ENCODE peak calls at places on chromosomes 1 and 21, in ten cellular contexts. One of them, this sample, is unnamed.

GRCh38 chr1:168734271-168734670 is 5.3 kb upstream of the DPT start:
- DNase-seq in fibroblast of lung: no peak
- DNase-seq in lower lobe of right lung: no peak
- DNase-seq in K562: no peak
- DNase-seq in psoas muscle: no peak
- DNase-seq in foreskin keratinocyte: no peak
- DNase-seq in thyroid gland: peak; percentile 76
- DNase-seq in heart right ventricle: peak; percentile 64
- DNase-seq in endodermal cell: no peak
- DNase-seq in RWPE1: no peak
- DNase-seq in this sample: no peak

GRCh38 chr1:232472485-232473041 is 157.4 kb downstream of the SIPA1L2 start:
- DNase-seq in RWPE1: no peak
- DNase-seq in psoas muscle: no peak
- DNase-seq in endodermal cell: no peak
- DNase-seq in heart right ventricle: no peak
- DNase-seq in foreskin keratinocyte: no peak
- DNase-seq in fibroblast of lung: peak; percentile 79
- DNase-seq in thyroid gland: no peak
- DNase-seq in K562: no peak
- DNase-seq in lower lobe of right lung: no peak
- DNase-seq in this sample: no peak

GRCh38 chr1:96880626-96881025 is 159.0 kb downstream of the PTBP2 start:
- DNase-seq in psoas muscle: no peak
- DNase-seq in lower lobe of right lung: no peak
- DNase-seq in foreskin keratinocyte: no peak
- DNase-seq in RWPE1: no peak
- DNase-seq in fibroblast of lung: peak; percentile 38
- DNase-seq in K562: no peak
- DNase-seq in thyroid gland: no peak
- DNase-seq in endodermal cell: no peak
- DNase-seq in heart right ventricle: no peak
- DNase-seq in this sample: no peak

GRCh38 chr1:3311711-3312110 is 142.8 kb upstream of the ARHGEF16 start:
- DNase-seq in RWPE1: no peak
- DNase-seq in K562: no peak
- DNase-seq in heart right ventricle: no peak
- DNase-seq in thyroid gland: no peak
- DNase-seq in fibroblast of lung: no peak
- DNase-seq in endodermal cell: no peak
- DNase-seq in psoas muscle: no peak
- DNase-seq in foreskin keratinocyte: no peak
- DNase-seq in lower lobe of right lung: no peak
- DNase-seq in this sample: no peak

GRCh38 chr1:24896596-24897262 is 33.3 kb downstream of the RUNX3 start:
- DNase-seq in thyroid gland: no peak
- DNase-seq in fibroblast of lung: no peak
- DNase-seq in foreskin keratinocyte: no peak
- DNase-seq in endodermal cell: no peak
- DNase-seq in lower lobe of right lung: peak; percentile 40
- DNase-seq in psoas muscle: no peak
- DNase-seq in K562: no peak
- DNase-seq in RWPE1: no peak
- DNase-seq in heart right ventricle: no peak
- DNase-seq in this sample: no peak

GRCh38 chr1:151501474-151501873 is 9.7 kb upstream of the CGN start:
- DNase-seq in foreskin keratinocyte: no peak
- DNase-seq in RWPE1: no peak
- DNase-seq in endodermal cell: peak; percentile 50
- DNase-seq in K562: peak; percentile 32
- DNase-seq in heart right ventricle: no peak
- DNase-seq in fibroblast of lung: no peak
- DNase-seq in thyroid gland: no peak
- DNase-seq in lower lobe of right lung: no peak
- DNase-seq in psoas muscle: no peak
- DNase-seq in this sample: no peak

GRCh38 chr1:100719490-100719889 is at the start of gene VCAM1:
- DNase-seq in K562: no peak
- DNase-seq in lower lobe of right lung: no peak
- DNase-seq in RWPE1: no peak
- DNase-seq in foreskin keratinocyte: no peak
- DNase-seq in heart right ventricle: peak; percentile 23
- DNase-seq in endodermal cell: peak; percentile 61
- DNase-seq in fibroblast of lung: no peak
- DNase-seq in psoas muscle: no peak
- DNase-seq in thyroid gland: no peak
- DNase-seq in this sample: no peak

GRCh38 chr1:89261926-89262540 is 10.6 kb downstream of the GBP5 start:
- DNase-seq in RWPE1: no peak
- DNase-seq in thyroid gland: peak; percentile 7
- DNase-seq in endodermal cell: peak; percentile 59
- DNase-seq in foreskin keratinocyte: no peak
- DNase-seq in lower lobe of right lung: no peak
- DNase-seq in psoas muscle: peak; percentile 29
- DNase-seq in K562: no peak
- DNase-seq in fibroblast of lung: peak; percentile 25
- DNase-seq in heart right ventricle: no peak
- DNase-seq in this sample: no peak

GRCh38 chr1:169892819-169893644 is 664 bp downstream of the SCYL3 start:
- DNase-seq in psoas muscle: no peak
- DNase-seq in endodermal cell: no peak
- DNase-seq in thyroid gland: peak; percentile 52
- DNase-seq in heart right ventricle: peak; percentile 29
- DNase-seq in RWPE1: peak; percentile 26
- DNase-seq in foreskin keratinocyte: no peak
- DNase-seq in lower lobe of right lung: peak; percentile 67
- DNase-seq in K562: peak; percentile 40
- DNase-seq in fibroblast of lung: peak; percentile 23
- DNase-seq in this sample: peak; percentile 19

GRCh38 chr1:36384542-36385409 is 948 bp downstream of the STK40 start:
- DNase-seq in psoas muscle: peak; percentile 53
- DNase-seq in endodermal cell: peak; percentile 86
- DNase-seq in fibroblast of lung: peak; percentile 21
- DNase-seq in foreskin keratinocyte: no peak
- DNase-seq in RWPE1: peak; percentile 29
- DNase-seq in K562: peak; percentile 84
- DNase-seq in lower lobe of right lung: peak; percentile 90
- DNase-seq in thyroid gland: peak; percentile 95
- DNase-seq in heart right ventricle: peak; percentile 47
- DNase-seq in this sample: peak; percentile 75

GRCh38 chr1:29650476-29650875 is 414.2 kb downstream of the PTPRU start:
- DNase-seq in lower lobe of right lung: no peak
- DNase-seq in foreskin keratinocyte: no peak
- DNase-seq in fibroblast of lung: no peak
- DNase-seq in heart right ventricle: peak; percentile 2
- DNase-seq in K562: no peak
- DNase-seq in thyroid gland: no peak
- DNase-seq in endodermal cell: peak; percentile 30
- DNase-seq in psoas muscle: no peak
- DNase-seq in RWPE1: no peak
- DNase-seq in this sample: no peak

GRCh38 chr1:234933031-234933430 is 195.6 kb downstream of the TOMM20 start:
- DNase-seq in foreskin keratinocyte: no peak
- DNase-seq in psoas muscle: peak; percentile 27
- DNase-seq in endodermal cell: no peak
- DNase-seq in K562: no peak
- DNase-seq in heart right ventricle: peak; percentile 63
- DNase-seq in RWPE1: no peak
- DNase-seq in thyroid gland: peak; percentile 44
- DNase-seq in lower lobe of right lung: no peak
- DNase-seq in fibroblast of lung: peak; percentile 9
- DNase-seq in this sample: no peak

GRCh38 chr1:106747791-106748190 is 308.7 kb upstream of the PRMT6 start:
- DNase-seq in fibroblast of lung: no peak
- DNase-seq in thyroid gland: no peak
- DNase-seq in heart right ventricle: no peak
- DNase-seq in foreskin keratinocyte: no peak
- DNase-seq in lower lobe of right lung: no peak
- DNase-seq in K562: no peak
- DNase-seq in RWPE1: no peak
- DNase-seq in endodermal cell: no peak
- DNase-seq in psoas muscle: no peak
- DNase-seq in this sample: no peak

GRCh38 chr1:15946546-15947381 is 29.1 kb downstream of the ZBTB17 start:
- DNase-seq in thyroid gland: no peak
- DNase-seq in fibroblast of lung: no peak
- DNase-seq in lower lobe of right lung: no peak
- DNase-seq in K562: no peak
- DNase-seq in RWPE1: no peak
- DNase-seq in heart right ventricle: no peak
- DNase-seq in foreskin keratinocyte: no peak
- DNase-seq in endodermal cell: peak; percentile 38
- DNase-seq in psoas muscle: no peak
- DNase-seq in this sample: no peak

GRCh38 chr1:15945832-15946448 is 30.0 kb downstream of the ZBTB17 start:
- DNase-seq in heart right ventricle: no peak
- DNase-seq in K562: no peak
- DNase-seq in fibroblast of lung: no peak
- DNase-seq in RWPE1: no peak
- DNase-seq in lower lobe of right lung: no peak
- DNase-seq in endodermal cell: peak; percentile 40
- DNase-seq in thyroid gland: no peak
- DNase-seq in foreskin keratinocyte: no peak
- DNase-seq in psoas muscle: no peak
- DNase-seq in this sample: no peak

GRCh38 chr1:15943515-15944307 is 32.2 kb downstream of the ZBTB17 start:
- DNase-seq in fibroblast of lung: no peak
- DNase-seq in lower lobe of right lung: no peak
- DNase-seq in endodermal cell: peak; percentile 35
- DNase-seq in psoas muscle: no peak
- DNase-seq in thyroid gland: no peak
- DNase-seq in K562: no peak
- DNase-seq in heart right ventricle: no peak
- DNase-seq in RWPE1: no peak
- DNase-seq in foreskin keratinocyte: no peak
- DNase-seq in this sample: no peak

GRCh38 chr1:15944308-15945010 is 31.4 kb downstream of the ZBTB17 start:
- DNase-seq in K562: no peak
- DNase-seq in endodermal cell: peak; percentile 65
- DNase-seq in psoas muscle: no peak
- DNase-seq in fibroblast of lung: no peak
- DNase-seq in lower lobe of right lung: no peak
- DNase-seq in foreskin keratinocyte: no peak
- DNase-seq in heart right ventricle: no peak
- DNase-seq in RWPE1: no peak
- DNase-seq in thyroid gland: no peak
- DNase-seq in this sample: no peak

GRCh38 chr1:15945011-15945831 is 30.7 kb downstream of the ZBTB17 start:
- DNase-seq in fibroblast of lung: no peak
- DNase-seq in endodermal cell: peak; percentile 44
- DNase-seq in K562: no peak
- DNase-seq in foreskin keratinocyte: no peak
- DNase-seq in heart right ventricle: no peak
- DNase-seq in psoas muscle: no peak
- DNase-seq in RWPE1: no peak
- DNase-seq in thyroid gland: no peak
- DNase-seq in lower lobe of right lung: no peak
- DNase-seq in this sample: no peak
- H3K27ac ChIP-seq in fibroblast of lung: no peak overlapping the region
- H3K27ac ChIP-seq in endodermal cell: no peak overlapping the region
- H3K27ac ChIP-seq in K562: no peak overlapping the region
- H3K27ac ChIP-seq in foreskin keratinocyte: no peak overlapping the region
- H3K27ac ChIP-seq in heart right ventricle: no peak overlapping the region
- H3K27ac ChIP-seq in psoas muscle: no peak overlapping the region
- H3K27ac ChIP-seq in RWPE1: peak overlapping the region; percentile 100
- H3K27ac ChIP-seq in thyroid gland: no peak overlapping the region
- H3K27ac ChIP-seq in lower lobe of right lung: no peak overlapping the region
- H3K27ac ChIP-seq in this sample: no peak overlapping the region

GRCh38 chr1:13517193-13517812 is 3.5 kb upstream of the LRRC38 start:
- DNase-seq in lower lobe of right lung: no peak
- DNase-seq in endodermal cell: peak; percentile 90
- DNase-seq in heart right ventricle: no peak
- DNase-seq in psoas muscle: no peak
- DNase-seq in thyroid gland: peak; percentile 14
- DNase-seq in K562: peak; percentile 34
- DNase-seq in fibroblast of lung: no peak
- DNase-seq in foreskin keratinocyte: no peak
- DNase-seq in RWPE1: no peak
- DNase-seq in this sample: no peak
- TF ChIP-seq CTCF in lower lobe of right lung: peak; percentile 33
- TF ChIP-seq CTCF in endodermal cell: peak; percentile 84
- TF ChIP-seq CTCF in heart right ventricle: peak; percentile 36
- TF ChIP-seq CTCF in psoas muscle: peak; percentile 47
- TF ChIP-seq CTCF in thyroid gland: peak; percentile 35
- TF ChIP-seq CTCF in K562: peak; percentile 58
- TF ChIP-seq CTCF in fibroblast of lung: no peak
- TF ChIP-seq CTCF in foreskin keratinocyte: peak; percentile 56
- TF ChIP-seq CTCF in RWPE1: peak; percentile 15
- TF ChIP-seq CTCF in this sample: peak; percentile 42

GRCh38 chr1:16371725-16372124 is 4.7 kb downstream of the SZRD1 start:
- DNase-seq in foreskin keratinocyte: no peak
- DNase-seq in endodermal cell: no peak
- DNase-seq in K562: no peak
- DNase-seq in RWPE1: no peak
- DNase-seq in heart right ventricle: no peak
- DNase-seq in lower lobe of right lung: no peak
- DNase-seq in fibroblast of lung: peak; percentile 80
- DNase-seq in thyroid gland: no peak
- DNase-seq in psoas muscle: no peak
- DNase-seq in this sample: no peak

GRCh38 chr1:16375521-16376359 is 8.7 kb downstream of the SZRD1 start:
- DNase-seq in endodermal cell: no peak
- DNase-seq in lower lobe of right lung: no peak
- DNase-seq in RWPE1: no peak
- DNase-seq in heart right ventricle: no peak
- DNase-seq in psoas muscle: no peak
- DNase-seq in foreskin keratinocyte: no peak
- DNase-seq in K562: no peak
- DNase-seq in thyroid gland: no peak
- DNase-seq in fibroblast of lung: peak; percentile 82
- DNase-seq in this sample: no peak

GRCh38 chr1:16369821-16370220 is 2.8 kb downstream of the SZRD1 start:
- DNase-seq in foreskin keratinocyte: no peak
- DNase-seq in endodermal cell: no peak
- DNase-seq in psoas muscle: no peak
- DNase-seq in fibroblast of lung: no peak
- DNase-seq in RWPE1: no peak
- DNase-seq in lower lobe of right lung: no peak
- DNase-seq in K562: no peak
- DNase-seq in heart right ventricle: no peak
- DNase-seq in thyroid gland: no peak
- DNase-seq in this sample: no peak

GRCh38 chr1:16374266-16374665 is 7.2 kb downstream of the SZRD1 start:
- DNase-seq in RWPE1: no peak
- DNase-seq in fibroblast of lung: no peak
- DNase-seq in psoas muscle: no peak
- DNase-seq in lower lobe of right lung: no peak
- DNase-seq in thyroid gland: no peak
- DNase-seq in foreskin keratinocyte: no peak
- DNase-seq in endodermal cell: no peak
- DNase-seq in heart right ventricle: no peak
- DNase-seq in K562: no peak
- DNase-seq in this sample: no peak

GRCh38 chr1:16372535-16373340 is 5.7 kb downstream of the SZRD1 start:
- DNase-seq in fibroblast of lung: no peak
- DNase-seq in thyroid gland: no peak
- DNase-seq in psoas muscle: no peak
- DNase-seq in RWPE1: no peak
- DNase-seq in heart right ventricle: no peak
- DNase-seq in K562: no peak
- DNase-seq in lower lobe of right lung: no peak
- DNase-seq in endodermal cell: no peak
- DNase-seq in foreskin keratinocyte: no peak
- DNase-seq in this sample: no peak
- H3K27ac ChIP-seq in fibroblast of lung: peak overlapping the region; percentile 54
- H3K27ac ChIP-seq in thyroid gland: no peak overlapping the region
- H3K27ac ChIP-seq in psoas muscle: peak overlapping the region; percentile 12
- H3K27ac ChIP-seq in RWPE1: no peak overlapping the region
- H3K27ac ChIP-seq in heart right ventricle: no peak overlapping the region
- H3K27ac ChIP-seq in K562: no peak overlapping the region
- H3K27ac ChIP-seq in lower lobe of right lung: no peak overlapping the region
- H3K27ac ChIP-seq in endodermal cell: no peak overlapping the region
- H3K27ac ChIP-seq in foreskin keratinocyte: no peak overlapping the region
- H3K27ac ChIP-seq in this sample: no peak overlapping the region

GRCh38 chr21:45356251-45356650 is 48.7 kb upstream of the COL18A1 start:
- DNase-seq in RWPE1: no peak
- DNase-seq in K562: peak; percentile 40
- DNase-seq in endodermal cell: peak; percentile 83
- DNase-seq in fibroblast of lung: no peak
- DNase-seq in lower lobe of right lung: peak; percentile 19
- DNase-seq in foreskin keratinocyte: no peak
- DNase-seq in heart right ventricle: no peak
- DNase-seq in psoas muscle: no peak
- DNase-seq in thyroid gland: no peak
- DNase-seq in this sample: no peak
- TF ChIP-seq CTCF in RWPE1: no peak
- TF ChIP-seq CTCF in K562: peak; percentile 87
- TF ChIP-seq CTCF in endodermal cell: peak; percentile 79
- TF ChIP-seq CTCF in fibroblast of lung: no peak
- TF ChIP-seq CTCF in lower lobe of right lung: no peak
- TF ChIP-seq CTCF in foreskin keratinocyte: peak; percentile 11
- TF ChIP-seq CTCF in heart right ventricle: no peak
- TF ChIP-seq CTCF in psoas muscle: no peak
- TF ChIP-seq CTCF in thyroid gland: no peak
- TF ChIP-seq CTCF in this sample: no peak